ENCODE peak calls at places on chromosomes 6 and 20, in four cellular contexts. T is astrocyte of the cerebellum, F is substantia nigra, L is HT1080. N is an unnamed sample.

GRCh38 chr20:2619961-2620595 is 32.4 kb upstream of the NOP56 start:
- DNase-seq in F (no peak), L (peak; percentile 56), T (no peak), N (peak; percentile 22)

GRCh38 chr6:36024154-36024760 is at the start of gene SLC26A8:
- DNase-seq in L (no peak), F (no peak), T (no peak), N (no peak)

GRCh38 chr6:150250826-150251225 is 108.0 kb downstream of the PPP1R14C start:
- DNase-seq in T (peak; percentile 44), F (no peak), L (peak; percentile 28), N (no peak)

GRCh38 chr6:56840467-56841371 is 114.2 kb upstream of the BEND6 start:
- DNase-seq in F (no peak), T (peak; percentile 41), L (peak; percentile 78), N (no peak)

GRCh38 chr6:13377054-13377758 is 48.9 kb upstream of the TBC1D7 start:
- DNase-seq in L (no peak), T (no peak), F (no peak), N (no peak)

GRCh38 chr20:32807706-32808105 is 12.0 kb upstream of the MAPRE1 start:
- DNase-seq in T (no peak), F (no peak), L (no peak), N (no peak)

GRCh38 chr6:142647436-142648389 is 297.3 kb downstream of the HIVEP2 start:
- DNase-seq in T (no peak), F (no peak), L (no peak), N (no peak)

GRCh38 chr6:19605624-19606023 is 231.5 kb upstream of the ID4 start:
- DNase-seq in F (no peak), L (no peak), T (no peak), N (no peak)

GRCh38 chr6:30891816-30892553 is 7.7 kb downstream of the DDR1 start:
- DNase-seq in F (no peak), L (no peak), T (no peak), N (no peak)

GRCh38 chr20:6265204-6265904 is 142.5 kb upstream of the FERMT1 start:
- DNase-seq in F (no peak), L (peak; percentile 36), T (peak; percentile 89), N (peak; percentile 23)

GRCh38 chr6:35485402-35485877 is 11.4 kb downstream of the TEAD3 start:
- DNase-seq in L (peak; percentile 41), T (no peak), F (no peak), N (no peak)

GRCh38 chr20:63084563-63084927 is 77.8 kb upstream of the BHLHE23 start:
- DNase-seq in L (no peak), T (no peak), F (no peak), N (no peak)

GRCh38 chr20:10309326-10309725 is 90.7 kb downstream of the SNAP25 start:
- DNase-seq in L (peak; percentile 94), F (no peak), T (peak; percentile 97), N (no peak)